ENCODE peak calls at places on chromosomes 11 and 22, in four cellular contexts. One of them, this sample, is unnamed.
A peak's percentile ranks its signal among the peaks of the same experiment; 100 is the strongest.

GRCh38 chr11:2201542-2201941 is 29.9 kb upstream of the TH start:
- DNase-seq in foreskin fibroblast: no peak
- DNase-seq in PC-3: no peak
- DNase-seq in spleen: no peak
- DNase-seq in this sample: no peak

GRCh38 chr11:45085657-45086501 is 60.6 kb upstream of the PRDM11 start:
- DNase-seq in PC-3: no peak
- DNase-seq in spleen: no peak
- DNase-seq in foreskin fibroblast: no peak
- DNase-seq in this sample: no peak

GRCh38 chr22:39178206-39179111 is 26.0 kb upstream of the CBX7 start:
- DNase-seq in foreskin fibroblast: peak; percentile 68
- DNase-seq in spleen: peak; percentile 41
- DNase-seq in PC-3: peak; percentile 78
- DNase-seq in this sample: no peak

GRCh38 chr11:48182860-48183526 is 33.6 kb upstream of the OR4B1 start:
- DNase-seq in spleen: no peak
- DNase-seq in PC-3: no peak
- DNase-seq in foreskin fibroblast: no peak
- DNase-seq in this sample: no peak

GRCh38 chr11:3859373-3859881 is 4.0 kb downstream of the STIM1 start:
- DNase-seq in PC-3: no peak
- DNase-seq in foreskin fibroblast: no peak
- DNase-seq in spleen: peak; percentile 81
- DNase-seq in this sample: no peak

GRCh38 chr22:50191041-50191740 is 5.5 kb downstream of the TRABD start:
- DNase-seq in spleen: peak; percentile 94
- DNase-seq in PC-3: no peak
- DNase-seq in foreskin fibroblast: no peak
- DNase-seq in this sample: peak; percentile 15

GRCh38 chr11:1733009-1733715 is 17.2 kb downstream of the IFITM10 start:
- DNase-seq in foreskin fibroblast: no peak
- DNase-seq in spleen: no peak
- DNase-seq in PC-3: no peak
- DNase-seq in this sample: no peak

GRCh38 chr11:75259711-75260110 is 19.1 kb downstream of the TPBGL start:
- DNase-seq in spleen: peak; percentile 47
- DNase-seq in PC-3: no peak
- DNase-seq in foreskin fibroblast: no peak
- DNase-seq in this sample: no peak

GRCh38 chr22:25563757-25564319 is 637 bp upstream of the GRK3 start:
- DNase-seq in PC-3: no peak
- DNase-seq in foreskin fibroblast: peak; percentile 42
- DNase-seq in spleen: no peak
- DNase-seq in this sample: peak; percentile 20

GRCh38 chr11:19880088-19880345 is 167.4 kb downstream of the NAV2 start:
- DNase-seq in spleen: no peak
- DNase-seq in PC-3: no peak
- DNase-seq in foreskin fibroblast: no peak
- DNase-seq in this sample: no peak

GRCh38 chr11:134944131-134944530 is 532.1 kb upstream of the B3GAT1 start:
- DNase-seq in foreskin fibroblast: no peak
- DNase-seq in PC-3: no peak
- DNase-seq in spleen: no peak
- DNase-seq in this sample: no peak

GRCh38 chr22:50731811-50732624 is 6.0 kb upstream of the ACR start:
- DNase-seq in spleen: peak; percentile 79
- DNase-seq in PC-3: peak; percentile 56
- DNase-seq in foreskin fibroblast: peak; percentile 75
- DNase-seq in this sample: peak; percentile 47

GRCh38 chr22:44217346-44217745 is 36.6 kb downstream of the PARVG start:
- DNase-seq in spleen: no peak
- DNase-seq in foreskin fibroblast: no peak
- DNase-seq in PC-3: no peak
- DNase-seq in this sample: no peak

GRCh38 chr22:44379817-44380560 is 67.2 kb upstream of the SHISAL1 start:
- DNase-seq in foreskin fibroblast: no peak
- DNase-seq in spleen: peak; percentile 37
- DNase-seq in PC-3: no peak
- DNase-seq in this sample: no peak

GRCh38 chr11:107830915-107831540 is 27.6 kb downstream of the SLC35F2 start:
- DNase-seq in foreskin fibroblast: no peak
- DNase-seq in spleen: no peak
- DNase-seq in PC-3: peak; percentile 97
- DNase-seq in this sample: no peak

GRCh38 chr11:45666648-45667642 is 1.5 kb upstream of the CHST1 start:
- DNase-seq in foreskin fibroblast: no peak
- DNase-seq in spleen: no peak
- DNase-seq in PC-3: no peak
- DNase-seq in this sample: no peak

GRCh38 chr22:50523806-50524663 is 1.4 kb downstream of the SCO2 start:
- DNase-seq in foreskin fibroblast: no peak
- DNase-seq in spleen: no peak
- DNase-seq in PC-3: no peak
- DNase-seq in this sample: no peak

GRCh38 chr11:45092901-45093760 is 53.3 kb upstream of the PRDM11 start:
- DNase-seq in foreskin fibroblast: no peak
- DNase-seq in spleen: peak; percentile 79
- DNase-seq in PC-3: peak; percentile 91
- DNase-seq in this sample: no peak

GRCh38 chr11:8442301-8442700 is 151.7 kb downstream of the STK33 start:
- DNase-seq in spleen: no peak
- DNase-seq in foreskin fibroblast: no peak
- DNase-seq in PC-3: no peak
- DNase-seq in this sample: no peak

GRCh38 chr11:36478700-36479329 is 31.3 kb downstream of the TRAF6 start:
- DNase-seq in spleen: no peak
- DNase-seq in PC-3: peak; percentile 76
- DNase-seq in foreskin fibroblast: peak; percentile 72
- DNase-seq in this sample: peak; percentile 38

GRCh38 chr11:125257185-125257584 is 92.6 kb downstream of the PKNOX2 start:
- DNase-seq in foreskin fibroblast: no peak
- DNase-seq in spleen: no peak
- DNase-seq in PC-3: peak; percentile 16
- DNase-seq in this sample: no peak
- TF ChIP-seq CTCF in foreskin fibroblast: peak; percentile 30
- TF ChIP-seq CTCF in spleen: no peak
- TF ChIP-seq CTCF in PC-3: peak; percentile 32
- TF ChIP-seq CTCF in this sample: peak; percentile 24

GRCh38 chr11:65421204-65422103 is 1.1 kb upstream of the NEAT1 start:
- DNase-seq in spleen: peak; percentile 95
- DNase-seq in PC-3: peak; percentile 97
- DNase-seq in foreskin fibroblast: peak; percentile 99
- DNase-seq in this sample: no peak

GRCh38 chr11:65422633-65423515 is at the start of gene NEAT1:
- DNase-seq in foreskin fibroblast: peak; percentile 98
- DNase-seq in spleen: peak; percentile 98
- DNase-seq in PC-3: peak; percentile 93
- DNase-seq in this sample: peak; percentile 92

GRCh38 chr11:65423516-65424199 is 1.1 kb downstream of the NEAT1 start:
- DNase-seq in PC-3: peak; percentile 32
- DNase-seq in foreskin fibroblast: peak; percentile 47
- DNase-seq in spleen: peak; percentile 84
- DNase-seq in this sample: no peak

GRCh38 chr11:65420506-65421203 is 1.9 kb upstream of the NEAT1 start:
- DNase-seq in PC-3: no peak
- DNase-seq in foreskin fibroblast: no peak
- DNase-seq in spleen: no peak
- DNase-seq in this sample: no peak

DNA sequence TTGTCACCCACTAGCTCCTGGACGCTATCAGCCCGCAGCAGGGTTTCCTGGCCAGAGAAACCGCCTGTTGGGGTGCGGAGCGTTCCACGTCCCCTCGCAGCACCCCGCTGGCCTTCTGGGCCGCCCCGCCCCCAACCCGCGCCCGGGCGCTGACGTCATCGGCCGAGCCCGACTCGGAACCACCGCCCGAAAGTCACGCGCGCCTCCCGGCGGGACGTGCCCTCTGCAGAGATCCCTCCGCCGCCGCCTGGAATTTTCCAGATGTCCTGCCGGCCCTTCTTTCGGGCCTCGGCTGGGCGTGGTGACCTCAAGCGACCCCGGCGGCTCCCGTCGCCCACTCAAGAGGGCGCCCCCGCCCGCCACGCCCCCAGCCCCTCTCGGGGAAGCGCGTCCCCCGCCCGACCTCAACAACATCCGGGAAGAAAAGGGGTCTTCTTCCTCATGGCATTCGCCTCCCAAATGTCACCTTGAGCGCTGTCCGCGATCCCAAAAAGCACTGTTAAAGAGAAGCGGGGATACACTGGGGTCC is 430 bp upstream of the NEAT1 start:
- DNase-seq in spleen: peak; percentile 99
- DNase-seq in PC-3: peak; percentile 96
- DNase-seq in foreskin fibroblast: peak; percentile 99
- DNase-seq in this sample: peak; percentile 97
- TF ChIP-seq CTCF in spleen: no peak
- TF ChIP-seq CTCF in PC-3: no peak
- TF ChIP-seq CTCF in foreskin fibroblast: no peak
- TF ChIP-seq CTCF in this sample: no peak

GRCh38 chr11:41225856-41226255 is 233.6 kb downstream of the LRRC4C start:
- DNase-seq in foreskin fibroblast: no peak
- DNase-seq in PC-3: no peak
- DNase-seq in spleen: no peak
- DNase-seq in this sample: no peak
- TF ChIP-seq CTCF in foreskin fibroblast: no peak
- TF ChIP-seq CTCF in PC-3: no peak
- TF ChIP-seq CTCF in spleen: no peak
- TF ChIP-seq CTCF in this sample: no peak

DNA sequence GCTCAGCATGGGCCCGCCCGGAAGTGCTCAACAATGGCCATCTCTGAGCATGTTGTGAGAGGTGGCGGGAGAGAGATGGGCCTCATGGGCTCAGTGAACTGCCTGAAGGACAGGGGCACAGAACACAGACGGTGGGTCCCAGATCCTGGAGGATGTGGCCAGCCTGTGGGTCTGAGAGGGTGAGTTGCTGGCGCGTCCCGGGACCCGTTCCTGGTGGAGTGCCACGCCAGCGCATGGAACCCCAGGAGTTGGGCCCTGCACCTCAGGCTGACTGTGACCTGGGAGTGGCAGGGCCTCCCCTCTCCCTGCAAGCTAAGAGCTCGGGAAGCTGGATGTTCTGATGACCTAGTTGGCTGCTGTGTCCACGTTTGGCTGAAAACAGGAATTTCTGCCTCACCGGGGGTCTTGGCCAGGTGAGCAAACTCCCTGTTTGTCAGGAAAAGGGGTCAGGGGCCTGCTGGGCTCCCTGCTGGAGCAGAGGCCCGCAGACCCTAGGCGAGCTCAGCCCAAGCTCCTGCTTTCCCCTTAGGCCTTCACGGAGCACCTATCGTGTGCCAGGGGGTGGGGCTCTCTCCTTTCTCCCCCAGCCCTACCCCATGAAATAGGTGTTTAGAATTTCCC is 15.0 kb downstream of the LRRC32 start:
- DNase-seq in foreskin fibroblast: no peak
- DNase-seq in spleen: no peak
- DNase-seq in PC-3: no peak
- DNase-seq in this sample: no peak
- TF ChIP-seq CTCF in foreskin fibroblast: no peak
- TF ChIP-seq CTCF in spleen: no peak
- TF ChIP-seq CTCF in PC-3: no peak
- TF ChIP-seq CTCF in this sample: no peak

This sample was measured in nephron progenitor cell.